ENCODE peak calls at places on chromosomes 11 and 22, in six cellular contexts. Y is HT1080; K is GM03348; E is NAMALWA; M is stimulated activated naive CD4-positive, alpha-beta T cell treated with Interleukin-2 at 50 U/mL for 16 hours; C is naive thymus-derived CD8-positive, alpha-beta T cell. A is an unnamed sample.

GRCh38 chr22:22818202-22818538 is 69.4 kb upstream of the IGLL5 start:
- DNase-seq in M (no peak), E (no peak), K (no peak), Y (no peak), C (no peak), A (no peak)

GRCh38 chr11:74319139-74319538 is 7.7 kb upstream of the P4HA3 start:
- DNase-seq in C (no peak), M (no peak), E (no peak), Y (peak), K (peak), A (no peak)

GRCh38 chr22:41398921-41399320 is 17.2 kb downstream of the TEF start:
- DNase-seq in M (no peak), Y (no peak), E (no peak), K (no peak), C (no peak), A (no peak)

GRCh38 chr11:60303661-60304060 is 23.2 kb downstream of the MS4A4A start:
- DNase-seq in E (no peak), M (no peak), K (no peak), C (no peak), Y (no peak), A (no peak)

GRCh38 chr11:45232341-45233080 is 53.6 kb downstream of the SYT13 start:
- DNase-seq in K (no peak), Y (no peak), C (no peak), E (no peak), M (no peak), A (no peak)

GRCh38 chr11:62556102-62556871 is 9.7 kb upstream of the AHNAK start:
- DNase-seq in C (peak), Y (peak), K (peak), E (peak), M (peak), A (peak)

GRCh38 chr11:11081786-11082185 is 223.9 kb upstream of the ZBED5 start:
- DNase-seq in M (no peak), K (no peak), E (no peak), Y (no peak), C (no peak), A (no peak)

GRCh38 chr11:495537-495931 is 11.5 kb downstream of the RNH1 start:
- DNase-seq in E (no peak), M (no peak), Y (no peak), K (no peak), C (no peak), A (no peak)

GRCh38 chr11:15216678-15217077 is 102.0 kb downstream of the INSC start:
- DNase-seq in K (peak), Y (no peak), E (peak), C (no peak), M (no peak), A (no peak)

GRCh38 chr22:42077486-42078125 is 1.9 kb upstream of the SMDT1 start:
- DNase-seq in M (no peak), C (no peak), K (no peak), Y (no peak), E (no peak), A (no peak)

GRCh38 chr11:126186031-126186698 is 25.3 kb downstream of the RPUSD4 start:
- DNase-seq in K (no peak), M (no peak), E (no peak), C (no peak), Y (no peak), A (no peak)

A was measured in CD8-positive, alpha-beta memory T cell.